ENCODE peak calls at places on chromosome 10, in ten cellular contexts. One of them, this sample, is unnamed.

GRCh38 chr10:7408003-7408493 is 2.8 kb downstream of the SFMBT2 start:
- DNase-seq in left ventricle myocardium inferior: peak; percentile 60
- DNase-seq in dermis blood vessel endothelial cell: peak; percentile 58
- DNase-seq in Peyer's patch: peak; percentile 51
- DNase-seq in Caki2: no peak
- DNase-seq in stimulated activated CD4-positive, alpha-beta T cell treated with anti-CD3 and anti-CD28 coated beads, Interleukin-2, amount 100 ng/mL, for 48 hours: peak; percentile 14
- DNase-seq in tibial nerve: no peak
- DNase-seq in Kasumi-1: peak; percentile 48
- DNase-seq in cortex of kidney: no peak
- DNase-seq in C1 segment of cervical spinal cord: peak; percentile 74
- DNase-seq in this sample: peak; percentile 48

GRCh38 chr10:84783386-84783785 is 455.0 kb downstream of the CCSER2 start:
- DNase-seq in cortex of kidney: no peak
- DNase-seq in tibial nerve: no peak
- DNase-seq in C1 segment of cervical spinal cord: no peak
- DNase-seq in dermis blood vessel endothelial cell: peak; percentile 16
- DNase-seq in Kasumi-1: peak; percentile 44
- DNase-seq in Peyer's patch: no peak
- DNase-seq in left ventricle myocardium inferior: no peak
- DNase-seq in Caki2: peak; percentile 16
- DNase-seq in stimulated activated CD4-positive, alpha-beta T cell treated with anti-CD3 and anti-CD28 coated beads, Interleukin-2, amount 100 ng/mL, for 48 hours: no peak
- DNase-seq in this sample: no peak

GRCh38 chr10:14405076-14406065 is 74.6 kb upstream of the FRMD4A start:
- DNase-seq in Peyer's patch: no peak
- DNase-seq in stimulated activated CD4-positive, alpha-beta T cell treated with anti-CD3 and anti-CD28 coated beads, Interleukin-2, amount 100 ng/mL, for 48 hours: no peak
- DNase-seq in tibial nerve: no peak
- DNase-seq in Kasumi-1: no peak
- DNase-seq in C1 segment of cervical spinal cord: no peak
- DNase-seq in left ventricle myocardium inferior: no peak
- DNase-seq in Caki2: peak; percentile 85
- DNase-seq in dermis blood vessel endothelial cell: peak; percentile 71
- DNase-seq in cortex of kidney: no peak
- DNase-seq in this sample: no peak

GRCh38 chr10:99234739-99235468 is 748 bp downstream of the HPSE2 start:
- DNase-seq in Caki2: no peak
- DNase-seq in cortex of kidney: no peak
- DNase-seq in Peyer's patch: no peak
- DNase-seq in dermis blood vessel endothelial cell: peak; percentile 9
- DNase-seq in Kasumi-1: no peak
- DNase-seq in stimulated activated CD4-positive, alpha-beta T cell treated with anti-CD3 and anti-CD28 coated beads, Interleukin-2, amount 100 ng/mL, for 48 hours: no peak
- DNase-seq in tibial nerve: no peak
- DNase-seq in left ventricle myocardium inferior: no peak
- DNase-seq in C1 segment of cervical spinal cord: no peak
- DNase-seq in this sample: no peak

GRCh38 chr10:78830062-78830974 is 238.4 kb upstream of the ZMIZ1 start:
- DNase-seq in cortex of kidney: no peak
- DNase-seq in Kasumi-1: no peak
- DNase-seq in Caki2: peak; percentile 30
- DNase-seq in stimulated activated CD4-positive, alpha-beta T cell treated with anti-CD3 and anti-CD28 coated beads, Interleukin-2, amount 100 ng/mL, for 48 hours: no peak
- DNase-seq in left ventricle myocardium inferior: no peak
- DNase-seq in tibial nerve: no peak
- DNase-seq in Peyer's patch: no peak
- DNase-seq in dermis blood vessel endothelial cell: no peak
- DNase-seq in C1 segment of cervical spinal cord: no peak
- DNase-seq in this sample: no peak

GRCh38 chr10:96743988-96744585 is 23.8 kb upstream of the PIK3AP1 start:
- DNase-seq in left ventricle myocardium inferior: no peak
- DNase-seq in Caki2: no peak
- DNase-seq in cortex of kidney: no peak
- DNase-seq in Kasumi-1: peak; percentile 84
- DNase-seq in dermis blood vessel endothelial cell: peak; percentile 18
- DNase-seq in Peyer's patch: no peak
- DNase-seq in stimulated activated CD4-positive, alpha-beta T cell treated with anti-CD3 and anti-CD28 coated beads, Interleukin-2, amount 100 ng/mL, for 48 hours: no peak
- DNase-seq in C1 segment of cervical spinal cord: no peak
- DNase-seq in tibial nerve: no peak
- DNase-seq in this sample: no peak

GRCh38 chr10:129056734-129057689 is 410.0 kb upstream of the MGMT start:
- DNase-seq in cortex of kidney: no peak
- DNase-seq in left ventricle myocardium inferior: no peak
- DNase-seq in tibial nerve: no peak
- DNase-seq in Caki2: no peak
- DNase-seq in C1 segment of cervical spinal cord: no peak
- DNase-seq in Kasumi-1: no peak
- DNase-seq in dermis blood vessel endothelial cell: no peak
- DNase-seq in stimulated activated CD4-positive, alpha-beta T cell treated with anti-CD3 and anti-CD28 coated beads, Interleukin-2, amount 100 ng/mL, for 48 hours: no peak
- DNase-seq in Peyer's patch: no peak
- DNase-seq in this sample: no peak

GRCh38 chr10:26215534-26215922 is 1.0 kb upstream of the GAD2 start:
- DNase-seq in left ventricle myocardium inferior: no peak
- DNase-seq in dermis blood vessel endothelial cell: no peak
- DNase-seq in tibial nerve: no peak
- DNase-seq in Kasumi-1: no peak
- DNase-seq in Caki2: no peak
- DNase-seq in cortex of kidney: no peak
- DNase-seq in C1 segment of cervical spinal cord: no peak
- DNase-seq in stimulated activated CD4-positive, alpha-beta T cell treated with anti-CD3 and anti-CD28 coated beads, Interleukin-2, amount 100 ng/mL, for 48 hours: no peak
- DNase-seq in Peyer's patch: no peak
- DNase-seq in this sample: no peak

GRCh38 chr10:113369185-113369785 is 183.6 kb upstream of the HABP2 start:
- DNase-seq in left ventricle myocardium inferior: no peak
- DNase-seq in stimulated activated CD4-positive, alpha-beta T cell treated with anti-CD3 and anti-CD28 coated beads, Interleukin-2, amount 100 ng/mL, for 48 hours: no peak
- DNase-seq in Peyer's patch: no peak
- DNase-seq in tibial nerve: no peak
- DNase-seq in dermis blood vessel endothelial cell: no peak
- DNase-seq in C1 segment of cervical spinal cord: no peak
- DNase-seq in Kasumi-1: no peak
- DNase-seq in Caki2: no peak
- DNase-seq in cortex of kidney: no peak
- DNase-seq in this sample: no peak